ENCODE peak calls at places on chromosomes 12 and 14, in five cellular contexts. G, N, U, F and P are unnamed samples.

GRCh38 chr12:78888583-78888982 is 24.0 kb downstream of the SYT1 start:
- DNase-seq in F (peak), G (no peak), N (no peak), U (no peak), P (no peak)

GRCh38 chr12:20931894-20932293 is 121.4 kb downstream of the SLCO1B3 start:
- DNase-seq in N (no peak), U (no peak), G (no peak), F (no peak), P (no peak)

GRCh38 chr14:95183082-95183481 is 25.8 kb upstream of the DICER1 start:
- DNase-seq in U (no peak), F (no peak), G (no peak), N (no peak), P (no peak)

GRCh38 chr14:101558739-101559240 is 2.5 kb upstream of the DIO3 start:
- DNase-seq in N (no peak), U (peak), F (no peak), G (no peak), P (peak)

GRCh38 chr12:89750821-89751227 is 42.2 kb upstream of the ATP2B1 start:
- DNase-seq in F (no peak), U (no peak), G (no peak), N (no peak), P (no peak)

GRCh38 chr12:98422809-98423208 is 92.6 kb upstream of the TMPO start:
- DNase-seq in G (no peak), N (peak), U (no peak), F (no peak), P (no peak)

GRCh38 chr12:49507139-49507538 is 31.7 kb upstream of the KCNH3 start:
- DNase-seq in U (no peak), N (no peak), G (no peak), F (peak), P (no peak)

GRCh38 chr14:70448633-70449032 is 3.3 kb upstream of the ADAM21 start:
- DNase-seq in F (no peak), U (no peak), N (no peak), G (peak), P (no peak)

GRCh38 chr12:40313928-40314327 is 89.1 kb downstream of the LRRK2 start:
- DNase-seq in U (no peak), F (no peak), N (no peak), G (no peak), P (no peak)

GRCh38 chr12:46831335-46832083 is 5.7 kb upstream of the SLC38A4 start:
- DNase-seq in F (peak), G (no peak), U (no peak), N (peak), P (peak)

GRCh38 chr12:18439541-18439940 is 178.2 kb downstream of the PIK3C2G start:
- DNase-seq in G (no peak), F (no peak), U (no peak), N (no peak), P (no peak)

GRCh38 chr12:22935090-22935489 is 310.1 kb downstream of the ETNK1 start:
- DNase-seq in N (no peak), U (no peak), F (no peak), G (no peak), P (no peak)

GRCh38 chr14:90472632-90473031 is 75.8 kb downstream of the CALM1 start:
- DNase-seq in N (no peak), U (no peak), F (no peak), G (no peak), P (no peak)

GRCh38 chr12:69570000-69570516 is 15.2 kb upstream of the CCT2 start:
- DNase-seq in U (no peak), N (no peak), G (no peak), F (peak), P (no peak)

GRCh38 chr12:69570545-69571399 is 14.5 kb upstream of the CCT2 start:
- DNase-seq in G (peak), F (peak), U (no peak), N (peak), P (no peak)

GRCh38 chr12:69563166-69563762 is 22.0 kb upstream of the CCT2 start:
- DNase-seq in G (no peak), N (no peak), F (no peak), U (no peak), P (no peak)

GRCh38 chr12:69569236-69569635 is 16.0 kb upstream of the CCT2 start:
- DNase-seq in G (no peak), U (no peak), F (peak), N (no peak), P (no peak)

GRCh38 chr12:69566603-69567002 is 18.7 kb upstream of the CCT2 start:
- DNase-seq in F (no peak), N (no peak), G (no peak), U (no peak), P (no peak)
- TF ChIP-seq CTCF in F (no peak), N (no peak), G (no peak), U (no peak), P (peak)

GRCh38 chr12:85720308-85721033 is 115.7 kb downstream of the RASSF9 start:
- DNase-seq in G (no peak), F (no peak), N (no peak), U (no peak), P (no peak)

GRCh38 chr12:85725991-85726390 is 110.2 kb downstream of the RASSF9 start:
- DNase-seq in U (no peak), F (no peak), G (no peak), N (no peak), P (no peak)
- TF ChIP-seq CTCF in U (no peak), F (no peak), G (no peak), N (no peak), P (no peak)

DNA sequence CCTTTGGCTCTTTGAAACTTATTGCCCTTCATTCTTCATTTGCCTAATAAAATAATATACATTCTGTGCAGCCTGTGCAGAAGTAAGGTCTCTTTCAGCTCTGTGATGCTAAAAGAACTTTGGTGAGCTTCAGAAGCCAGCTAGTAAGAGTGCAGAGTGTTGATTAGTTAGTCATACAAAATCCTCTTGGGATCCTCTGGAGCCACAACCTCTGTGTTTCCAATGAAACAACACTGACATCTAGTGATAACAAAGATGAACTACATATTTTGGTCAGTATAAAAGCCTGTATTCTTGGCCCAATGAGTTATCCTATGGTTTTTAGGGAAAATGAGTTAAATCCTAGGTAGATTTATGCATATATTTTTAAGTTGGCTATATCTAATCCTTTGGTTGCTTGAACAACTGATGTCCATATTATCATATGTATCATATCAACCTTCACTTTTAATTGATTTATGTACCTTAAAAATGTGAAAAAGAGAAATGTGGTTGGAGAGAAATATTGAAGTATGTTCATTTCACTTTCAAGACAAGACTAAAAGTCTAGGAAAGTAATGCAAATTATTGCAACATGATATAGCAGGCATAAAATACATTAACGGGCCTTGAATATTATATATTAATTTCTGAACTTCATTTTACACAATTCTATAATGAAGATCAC is 158.4 kb downstream of the KLHL28 start:
- DNase-seq in G (no peak), N (no peak), U (no peak), F (peak), P (no peak)
- TF ChIP-seq CTCF in G (peak), N (peak), U (peak), F (peak), P (peak)

DNA sequence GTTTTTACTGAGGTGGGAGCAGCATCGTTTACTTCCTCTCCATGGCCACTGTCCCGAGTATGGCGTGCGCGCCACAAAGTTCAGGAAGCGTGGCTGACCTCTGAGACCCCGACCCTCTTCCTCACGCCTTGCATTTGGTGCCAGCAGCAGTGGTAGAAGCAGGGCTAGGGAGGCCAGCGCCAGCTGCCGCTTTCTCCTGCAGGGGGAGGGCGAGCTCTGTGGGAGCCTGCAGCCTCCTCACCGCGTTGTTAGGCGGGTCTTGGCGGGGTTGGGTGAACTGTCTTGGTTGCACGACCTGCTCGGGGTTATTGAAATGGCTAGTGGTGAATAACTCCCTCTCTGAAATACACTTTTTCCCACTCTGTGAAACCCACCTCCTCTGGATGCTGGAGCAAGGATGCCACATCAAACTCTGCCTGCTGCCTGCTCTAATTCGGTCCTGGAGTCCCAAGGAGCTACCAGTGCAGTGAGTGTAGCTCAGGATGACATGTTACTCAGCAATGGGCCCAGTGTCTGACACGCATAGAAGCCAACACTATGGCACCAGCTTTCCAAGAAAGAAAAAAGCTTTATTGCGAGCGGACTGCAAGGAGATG is 22.3 kb upstream of the TDRD9 start:
- DNase-seq in F (no peak), N (peak), U (peak), G (no peak), P (no peak)
- TF ChIP-seq CTCF in F (no peak), N (peak), U (no peak), G (no peak), P (peak)

DNA sequence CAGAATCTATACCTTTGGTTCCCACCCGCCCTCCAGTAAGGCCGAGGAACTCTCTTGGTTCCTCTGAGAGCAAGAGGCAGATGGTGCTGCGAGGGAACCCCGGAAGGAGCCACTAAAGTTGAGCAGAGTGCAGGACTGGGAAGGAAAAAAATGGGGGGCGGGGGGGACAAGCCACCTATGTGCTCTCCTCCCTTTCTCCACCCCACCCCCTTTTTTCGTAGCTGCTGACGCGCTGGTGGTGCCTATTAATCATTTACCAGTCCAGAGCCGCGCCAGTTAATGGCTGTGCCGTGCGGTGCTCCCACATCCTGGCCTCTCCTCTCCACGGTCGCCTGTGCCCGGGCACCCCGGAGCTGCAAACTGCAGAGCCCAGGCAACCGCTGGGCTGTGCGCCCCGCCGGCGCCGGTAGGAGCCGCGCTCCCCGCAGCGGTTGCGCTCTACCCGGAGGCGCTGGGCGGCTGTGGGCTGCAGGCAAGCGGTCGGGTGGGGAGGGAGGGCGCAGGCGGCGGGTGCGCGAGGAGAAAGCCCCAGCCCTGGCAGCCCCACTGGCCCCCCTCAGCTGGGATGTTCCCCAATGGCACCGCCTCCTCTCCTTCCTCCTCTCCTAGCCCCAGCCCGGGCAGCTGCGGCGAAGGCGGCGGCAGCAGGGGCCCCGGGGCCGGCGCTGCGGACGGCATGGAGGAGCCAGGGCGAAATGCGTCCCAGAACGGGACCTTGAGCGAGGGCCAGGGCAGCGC is 1.3 kb downstream of the SSTR1 start:
- DNase-seq in F (no peak), G (no peak), N (peak), U (peak), P (no peak)
- TF ChIP-seq CTCF in F (no peak), G (no peak), N (no peak), U (no peak), P (no peak)

GRCh38 chr12:105423237-105423636 is 92.7 kb downstream of the C12orf75 start:
- DNase-seq in F (no peak), N (no peak), U (no peak), G (no peak), P (no peak)
- TF ChIP-seq CTCF in F (no peak), N (no peak), U (no peak), G (no peak), P (no peak)

GRCh38 chr14:106211489-106211888 is 685.1 kb downstream of the TMEM121 start:
- DNase-seq in G (no peak), F (no peak), N (no peak), U (no peak), P (no peak)

GRCh38 chr14:106209745-106210144 is 683.4 kb downstream of the TMEM121 start:
- DNase-seq in G (no peak), U (no peak), F (no peak), N (no peak), P (no peak)

GRCh38 chr14:106208794-106209193 is 682.4 kb downstream of the TMEM121 start:
- DNase-seq in U (no peak), N (no peak), G (no peak), F (no peak), P (no peak)

GRCh38 chr14:106207316-106207715 is 680.9 kb downstream of the TMEM121 start:
- DNase-seq in G (no peak), U (no peak), F (no peak), N (no peak), P (no peak)

DNA sequence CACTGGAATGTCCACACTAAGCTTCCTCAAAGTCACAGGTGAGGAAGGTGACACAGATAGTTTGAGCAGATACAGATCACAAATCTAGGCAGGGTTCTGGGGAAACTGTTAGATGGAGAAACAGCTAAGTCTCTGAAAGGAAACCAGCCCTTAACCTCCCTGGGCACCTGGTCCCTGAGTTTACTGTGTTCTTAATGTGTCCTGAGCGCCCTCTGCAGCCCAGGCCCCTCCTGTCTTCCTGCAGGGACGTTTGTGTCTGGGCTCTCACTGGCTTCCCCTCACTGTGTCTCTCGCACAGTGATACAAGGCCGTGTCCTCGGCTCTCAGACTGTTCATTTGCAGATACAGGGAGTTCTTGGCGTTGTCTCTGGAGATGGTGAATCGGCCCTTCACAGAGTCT is 684.3 kb downstream of the TMEM121 start:
- DNase-seq in U (no peak), N (no peak), G (no peak), F (no peak), P (no peak)
- TF ChIP-seq CTCF in U (no peak), N (no peak), G (no peak), F (no peak), P (no peak)

GRCh38 chr14:71923471-71923870 is 8.8 kb upstream of the RGS6 start:
- DNase-seq in N (no peak), F (no peak), U (no peak), G (no peak), P (no peak)

GRCh38 chr14:71918955-71919354 is 13.3 kb upstream of the RGS6 start:
- DNase-seq in F (no peak), N (no peak), U (no peak), G (no peak), P (no peak)
- TF ChIP-seq CTCF in F (no peak), N (no peak), U (no peak), G (no peak), P (no peak)

DNA sequence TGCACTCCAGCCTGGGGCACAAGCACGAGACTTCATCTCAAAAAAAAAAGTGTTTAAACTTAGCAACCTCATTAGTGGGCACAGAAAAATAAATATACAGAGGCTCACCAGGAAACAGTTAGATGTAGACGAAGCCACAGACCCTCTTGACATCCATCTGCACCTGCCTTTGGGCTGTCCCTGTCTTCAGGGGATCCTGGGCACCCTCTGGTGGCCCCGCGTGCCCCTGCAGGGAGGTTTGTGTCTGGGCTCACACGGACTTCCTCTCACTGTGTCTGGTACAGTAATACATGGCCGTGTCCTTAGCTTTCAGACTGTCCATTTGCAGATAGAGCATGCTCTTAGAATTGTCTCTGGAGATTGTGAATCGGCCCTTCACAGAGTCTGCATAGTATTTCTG is 916.5 kb downstream of the TMEM121 start:
- DNase-seq in N (no peak), G (no peak), U (no peak), F (no peak), P (no peak)
- TF ChIP-seq CTCF in N (no peak), G (no peak), U (peak), F (no peak), P (no peak)

GRCh38 chr12:67764055-67764454 is 115.5 kb downstream of the DYRK2 start:
- DNase-seq in U (no peak), G (no peak), N (no peak), F (no peak), P (no peak)
- TF ChIP-seq CTCF in U (no peak), G (no peak), N (no peak), F (no peak), P (no peak)